ENCODE peak calls at places on chromosome 9, in seven cellular contexts. Y is Kasumi-1; U is NCI-H460; A is NCI-H2107; B is posterior vena cava; F is activated CD4-positive, alpha-beta memory T cell treated with anti-CD3 and anti-CD28 coated beads for 36 hours; E is iris pigment epithelial cell. G is an unnamed sample.

GRCh38 chr9:14132798-14133197 is 181.1 kb downstream of the NFIB start:
- DNase-seq in Y (no peak), U (no peak), A (no peak), B (no peak), F (no peak), E (no peak), G (no peak)

GRCh38 chr9:37471942-37472679 is 6.9 kb upstream of the ZBTB5 start:
- DNase-seq in Y (no peak), U (peak; percentile 83), A (no peak), B (no peak), F (no peak), E (peak; percentile 84), G (no peak)

GRCh38 chr9:119009253-119009652 is 360.0 kb downstream of the BRINP1 start:
- DNase-seq in Y (no peak), U (no peak), A (no peak), B (no peak), F (no peak), E (peak; percentile 42), G (no peak)

GRCh38 chr9:21853414-21853813 is 51.0 kb downstream of the MTAP start:
- DNase-seq in Y (no peak), U (no peak), A (no peak), B (no peak), F (no peak), E (no peak), G (no peak)

GRCh38 chr9:2576631-2577030 is 45.0 kb upstream of the VLDLR start:
- DNase-seq in Y (no peak), U (no peak), A (no peak), B (no peak), F (no peak), E (no peak), G (no peak)

GRCh38 chr9:85941966-85942912 is 1.3 kb downstream of the NAA35 start:
- DNase-seq in Y (no peak), U (no peak), A (no peak), B (no peak), F (no peak), E (peak; percentile 21), G (no peak)

GRCh38 chr9:101877439-101877838 is 139.0 kb upstream of the GRIN3A start:
- DNase-seq in Y (no peak), U (no peak), A (no peak), B (no peak), F (no peak), E (no peak), G (no peak)

GRCh38 chr9:20436475-20437195 is 185.7 kb downstream of the MLLT3 start:
- DNase-seq in Y (no peak), U (no peak), A (no peak), B (no peak), F (no peak), E (no peak), G (no peak)

GRCh38 chr9:16986441-16987387 is 116.2 kb upstream of the BNC2 start:
- DNase-seq in Y (peak; percentile 59), U (no peak), A (no peak), B (no peak), F (no peak), E (peak; percentile 65), G (no peak)

GRCh38 chr9:74277532-74277931 is 219.6 kb upstream of the RORB start:
- DNase-seq in Y (peak; percentile 30), U (no peak), A (no peak), B (no peak), F (peak; percentile 54), E (no peak), G (no peak)

GRCh38 chr9:83560169-83560826 is 22.1 kb upstream of the FRMD3 start:
- DNase-seq in Y (no peak), U (no peak), A (no peak), B (no peak), F (no peak), E (no peak), G (no peak)

GRCh38 chr9:20209421-20210340 is 412.6 kb downstream of the MLLT3 start:
- DNase-seq in Y (no peak), U (no peak), A (no peak), B (no peak), F (peak; percentile 79), E (no peak), G (no peak)

GRCh38 chr9:107684224-107684623 is 194.7 kb upstream of the KLF4 start:
- DNase-seq in Y (peak; percentile 8), U (no peak), A (no peak), B (no peak), F (no peak), E (peak; percentile 82), G (no peak)

GRCh38 chr9:36345103-36345846 is 54.8 kb downstream of the RNF38 start:
- DNase-seq in Y (no peak), U (no peak), A (no peak), B (no peak), F (no peak), E (no peak), G (no peak)

GRCh38 chr9:94490465-94490864 is 64.4 kb upstream of the PCAT7 start:
- DNase-seq in Y (peak; percentile 3), U (no peak), A (no peak), B (no peak), F (no peak), E (peak; percentile 14), G (no peak)

GRCh38 chr9:126839301-126839700 is 21.1 kb upstream of the ZBTB34 start:
- DNase-seq in Y (no peak), U (no peak), A (no peak), B (no peak), F (no peak), E (no peak), G (no peak)

GRCh38 chr9:69611221-69611620 is 61.0 kb downstream of the APBA1 start:
- DNase-seq in Y (no peak), U (no peak), A (no peak), B (no peak), F (no peak), E (no peak), G (no peak)

GRCh38 chr9:126123927-126124326 is 202.7 kb upstream of the MVB12B start:
- DNase-seq in Y (no peak), U (no peak), A (no peak), B (peak; percentile 31), F (no peak), E (no peak), G (no peak)

GRCh38 chr9:84297162-84297821 is 43.3 kb downstream of the SLC28A3 start:
- DNase-seq in Y (no peak), U (no peak), A (no peak), B (no peak), F (no peak), E (peak; percentile 69), G (no peak)

GRCh38 chr9:107588393-107588792 is 98.8 kb upstream of the KLF4 start:
- DNase-seq in Y (no peak), U (no peak), A (no peak), B (no peak), F (no peak), E (no peak), G (no peak)